ENCODE peak calls at places on chromosome 12, in seven cellular contexts. S, X, J, L, U, M and G are unnamed samples.

GRCh38 chr12:102376251-102376747 is 104.1 kb downstream of the IGF1 start:
- DNase-seq in S (no peak), X (no peak), J (no peak), L (peak; percentile 7), U (no peak), M (no peak), G (no peak)

GRCh38 chr12:117236456-117237001 is 46.3 kb upstream of the FBXO21 start:
- DNase-seq in S (peak; percentile 41), X (peak; percentile 46), J (peak; percentile 87), L (peak; percentile 69), U (peak; percentile 88), M (peak; percentile 77), G (peak; percentile 58)

GRCh38 chr12:50403001-50403440 is 2.3 kb downstream of the LARP4 start:
- DNase-seq in S (no peak), X (no peak), J (no peak), L (no peak), U (no peak), M (no peak), G (no peak)

GRCh38 chr12:132550014-132550802 is 60.2 kb downstream of the LRCOL1 start:
- DNase-seq in S (no peak), X (no peak), J (no peak), L (no peak), U (no peak), M (no peak), G (no peak)

GRCh38 chr12:31923063-31923412 is 36.2 kb upstream of the RESF1 start:
- DNase-seq in S (no peak), X (no peak), J (no peak), L (no peak), U (no peak), M (no peak), G (no peak)

GRCh38 chr12:115303751-115304309 is 619.9 kb upstream of the TBX3 start:
- DNase-seq in S (no peak), X (no peak), J (no peak), L (no peak), U (no peak), M (no peak), G (no peak)

GRCh38 chr12:119158004-119158776 is 20.5 kb upstream of the HSPB8 start:
- DNase-seq in S (no peak), X (no peak), J (no peak), L (no peak), U (no peak), M (no peak), G (no peak)

GRCh38 chr12:72872488-72872887 is 600.3 kb downstream of the TRHDE start:
- DNase-seq in S (no peak), X (no peak), J (no peak), L (no peak), U (no peak), M (no peak), G (no peak)

GRCh38 chr12:67377021-67377420 is 107.9 kb downstream of the CAND1 start:
- DNase-seq in S (no peak), X (no peak), J (no peak), L (no peak), U (no peak), M (no peak), G (peak; percentile 59)

GRCh38 chr12:49647280-49647679 is 23.9 kb downstream of the PRPF40B start:
- DNase-seq in S (no peak), X (no peak), J (no peak), L (peak; percentile 54), U (peak; percentile 61), M (no peak), G (no peak)

GRCh38 chr12:102232446-102232845 is 34.8 kb upstream of the PMCH start:
- DNase-seq in S (no peak), X (no peak), J (no peak), L (no peak), U (no peak), M (no peak), G (no peak)

GRCh38 chr12:11941601-11942360 is 129.0 kb upstream of the BCL2L14 start:
- DNase-seq in S (no peak), X (peak; percentile 39), J (no peak), L (no peak), U (no peak), M (no peak), G (peak; percentile 76)